ENCODE peak calls at places on chromosomes 13 and 19, in four cellular contexts. V is HCT116, F is K562, W is Panc1. G is an unnamed sample.

GRCh38 chr13:98293103-98293502 is 116.0 kb upstream of the RNF113B start:
- DNase-seq in V (no peak), F (no peak), W (no peak), G (peak; percentile 80)

GRCh38 chr13:39712626-39713025 is 57.2 kb downstream of the COG6 start:
- DNase-seq in V (no peak), F (no peak), W (no peak), G (no peak)

GRCh38 chr19:53903055-53903680 is 5.9 kb upstream of the CACNG7 start:
- DNase-seq in V (no peak), F (peak; percentile 64), W (no peak), G (peak; percentile 52)

GRCh38 chr19:57905258-57905657 is 11.1 kb downstream of the ZNF417 start:
- DNase-seq in V (no peak), F (no peak), W (no peak), G (no peak)

GRCh38 chr13:58960909-58961308 is 1202.8 kb downstream of the DIAPH3 start:
- DNase-seq in V (no peak), F (peak; percentile 0), W (no peak), G (peak; percentile 9)

GRCh38 chr13:102309110-102309509 is 92.7 kb downstream of the FGF14 start:
- DNase-seq in V (no peak), F (no peak), W (no peak), G (no peak)

GRCh38 chr19:13152356-13152853 is 2.2 kb downstream of the IER2 start:
- DNase-seq in V (no peak), F (no peak), W (no peak), G (no peak)

GRCh38 chr19:38918526-38918925 is 6.5 kb upstream of the CCER2 start:
- DNase-seq in V (no peak), F (no peak), W (no peak), G (no peak)

GRCh38 chr13:110173247-110173818 is 133.6 kb downstream of the COL4A1 start:
- DNase-seq in V (no peak), F (no peak), W (no peak), G (no peak)

GRCh38 chr19:10137751-10138682 is 18.3 kb upstream of the EIF3G start:
- DNase-seq in V (no peak), F (no peak), W (no peak), G (no peak)

DNA sequence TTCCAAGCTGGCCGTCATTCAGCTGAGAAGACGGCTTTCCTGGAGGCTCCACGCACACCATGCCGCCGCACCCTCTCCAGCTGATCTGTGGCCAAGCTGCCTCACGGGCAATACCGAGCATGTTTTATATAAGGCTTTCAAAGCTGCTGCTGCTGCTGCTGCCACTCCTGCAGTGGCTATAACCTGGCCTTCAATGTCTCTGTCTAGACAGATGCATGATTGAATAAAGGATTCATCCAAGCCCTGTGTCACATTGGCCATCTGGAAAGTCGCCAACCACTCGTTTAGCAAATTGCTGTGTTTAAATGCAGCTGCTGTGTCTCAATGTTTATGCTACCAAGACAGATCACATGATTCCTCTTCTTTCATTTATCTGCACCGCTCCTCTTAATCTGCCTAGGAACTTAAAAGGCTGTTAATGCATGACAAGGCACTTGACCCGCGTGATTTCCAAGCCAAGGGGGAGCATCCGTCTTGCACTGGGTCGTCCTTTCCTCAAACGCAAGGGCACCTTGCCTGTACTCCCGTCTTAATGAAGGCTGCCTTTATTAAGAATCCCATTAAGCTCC is 114.3 kb downstream of the TEX26 start:
- DNase-seq in V (no peak), F (no peak), W (no peak), G (no peak)
- TF ChIP-seq TCF7L2 in V (peak; percentile 57), F (no peak), W (no peak), G (no peak)

GRCh38 chr19:28443361-28443760 is 769.6 kb downstream of the UQCRFS1 start:
- DNase-seq in V (no peak), F (no peak), W (no peak), G (no peak)
- TF ChIP-seq TCF7L2 in V (no peak), F (no peak), W (no peak), G (no peak)

GRCh38 chr13:28071424-28071823 is 29.0 kb downstream of the FLT3 start:
- DNase-seq in V (no peak), F (no peak), W (no peak), G (no peak)

GRCh38 chr13:28067526-28067925 is 32.9 kb downstream of the FLT3 start:
- DNase-seq in V (no peak), F (no peak), W (no peak), G (no peak)
- TF ChIP-seq TCF7L2 in V (no peak), F (no peak), W (no peak), G (no peak)

GRCh38 chr13:113548778-113549621 is 35.6 kb upstream of the TFDP1 start:
- DNase-seq in V (no peak), F (peak; percentile 43), W (no peak), G (no peak)

GRCh38 chr13:113552079-113552478 is 32.5 kb upstream of the TFDP1 start:
- DNase-seq in V (no peak), F (no peak), W (no peak), G (no peak)

GRCh38 chr13:113550453-113550852 is 34.1 kb upstream of the TFDP1 start:
- DNase-seq in V (no peak), F (no peak), W (no peak), G (no peak)

GRCh38 chr13:113552786-113553540 is 31.6 kb upstream of the TFDP1 start:
- DNase-seq in V (no peak), F (no peak), W (no peak), G (no peak)

GRCh38 chr13:113551081-113552000 is 33.2 kb upstream of the TFDP1 start:
- DNase-seq in V (no peak), F (no peak), W (no peak), G (no peak)
- TF ChIP-seq TCF7L2 in V (no peak), F (no peak), W (no peak), G (no peak)

GRCh38 chr13:37446503-37446902 is 152.1 kb downstream of the POSTN start:
- DNase-seq in V (no peak), F (no peak), W (no peak), G (no peak)
- TF ChIP-seq TCF7L2 in V (no peak), F (no peak), W (no peak), G (no peak)

GRCh38 chr13:51781246-51782022 is 22.5 kb downstream of the DHRS12 start:
- DNase-seq in V (peak; percentile 18), F (no peak), W (no peak), G (no peak)
- TF ChIP-seq TCF7L2 in V (no peak), F (no peak), W (no peak), G (no peak)

GRCh38 chr13:43815204-43815603 is 28.4 kb upstream of the ENOX1 start:
- DNase-seq in V (no peak), F (no peak), W (no peak), G (no peak)
- TF ChIP-seq TCF7L2 in V (peak; percentile 45), F (no peak), W (no peak), G (no peak)

GRCh38 chr19:46745521-46746280 is at the start of gene FKRP:
- DNase-seq in V (no peak), F (peak; percentile 33), W (no peak), G (no peak)
- TF ChIP-seq TCF7L2 in V (no peak), F (no peak), W (no peak), G (no peak)

DNA sequence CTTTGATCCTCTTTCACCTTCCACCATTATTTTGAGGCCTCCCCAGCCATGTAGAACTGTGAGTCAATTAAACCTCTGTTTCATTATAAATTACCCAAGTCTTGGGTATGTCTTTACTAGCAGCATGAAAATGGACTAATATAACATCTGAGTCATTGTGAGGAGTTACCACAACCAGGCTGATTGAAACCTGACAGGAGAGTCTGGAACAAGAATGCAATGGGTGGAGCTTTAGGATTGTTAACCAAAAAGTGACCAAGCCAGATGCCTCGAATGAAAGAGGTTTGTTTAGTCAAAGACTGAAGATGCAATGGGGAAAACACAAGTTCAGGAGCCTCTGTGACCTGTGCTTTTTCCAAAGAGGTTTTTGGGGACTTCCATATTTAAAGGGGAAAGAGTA is 659.0 kb downstream of the SLITRK6 start:
- DNase-seq in V (no peak), F (no peak), W (no peak), G (no peak)
- TF ChIP-seq TCF7L2 in V (no peak), F (no peak), W (no peak), G (no peak)

G was measured in HepG2.